ENCODE peak calls at places on chromosomes 1 and 21, in four cellular contexts. D is breast epithelium, E is A549, O is heart left ventricle. Z is an unnamed sample.

GRCh38 chr1:218994615-218995014 is 179.1 kb upstream of the LYPLAL1 start:
- DNase-seq in E (no peak), O (no peak), D (no peak), Z (no peak)

GRCh38 chr1:15347182-15347581 is 62.5 kb upstream of the EFHD2 start:
- DNase-seq in D (no peak), O (no peak), E (no peak), Z (no peak)

GRCh38 chr1:174021611-174022079 is 512 bp downstream of the RC3H1 start:
- DNase-seq in O (peak), E (no peak), D (peak), Z (no peak)

GRCh38 chr1:23097316-23097715 is 71.3 kb downstream of the LUZP1 start:
- DNase-seq in E (no peak), D (no peak), O (no peak), Z (no peak)

GRCh38 chr1:225847610-225848009 is 34.6 kb downstream of the TMEM63A start:
- DNase-seq in E (no peak), O (no peak), D (no peak), Z (no peak)

GRCh38 chr1:247386217-247386616 is 29.8 kb upstream of the NLRP3 start:
- DNase-seq in D (no peak), E (no peak), O (no peak), Z (no peak)

GRCh38 chr1:192907545-192908243 is 98.9 kb downstream of the RGS2 start:
- DNase-seq in O (no peak), D (no peak), E (no peak), Z (no peak)

GRCh38 chr21:45140346-45140940 is 66.1 kb downstream of the ADARB1 start:
- DNase-seq in E (peak), O (peak), D (peak), Z (peak)

GRCh38 chr1:6899141-6899540 is 113.9 kb downstream of the CAMTA1 start:
- DNase-seq in D (no peak), E (no peak), O (no peak), Z (no peak)

GRCh38 chr1:119160851-119161250 is 20.4 kb upstream of the WARS2 start:
- DNase-seq in O (no peak), E (no peak), D (no peak), Z (no peak)

GRCh38 chr1:233723387-233723786 is 109.5 kb downstream of the KCNK1 start:
- DNase-seq in O (no peak), E (no peak), D (no peak), Z (no peak)

DNA sequence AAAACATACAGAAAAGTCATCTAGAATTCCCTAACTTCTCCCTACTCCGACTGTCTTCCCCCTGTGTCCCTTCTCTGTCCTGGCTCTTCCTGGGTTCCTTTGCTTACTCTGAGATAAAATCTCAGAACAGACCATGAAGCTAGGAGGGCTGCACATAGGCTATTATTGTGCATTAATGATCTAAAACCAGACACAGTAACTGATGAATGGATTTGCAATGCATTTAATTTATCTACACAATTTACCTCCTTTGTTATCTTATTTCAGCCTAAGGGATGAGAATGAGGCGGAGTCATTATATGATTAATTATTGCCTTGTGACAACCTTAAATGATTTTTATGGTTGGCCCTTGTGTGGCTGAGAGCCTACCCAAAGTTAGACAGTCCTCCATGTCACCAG is 14.5 kb downstream of the RHOU start:
- DNase-seq in E (no peak), O (no peak), D (no peak), Z (no peak)
- H3K4me3 ChIP-seq in E (no peak), O (no peak), D (no peak), Z (no peak)

GRCh38 chr1:45375104-45376090 is 35.2 kb upstream of the MUTYH start:
- DNase-seq in O (no peak), E (no peak), D (no peak), Z (no peak)
- TF ChIP-seq CTCF in O (no peak), E (no peak), D (no peak), Z (no peak)

GRCh38 chr1:154466136-154466665 is 35.8 kb upstream of the TDRD10 start:
- DNase-seq in E (no peak), D (no peak), O (no peak), Z (no peak)
- H3K4me3 ChIP-seq in E (no peak), D (no peak), O (no peak), Z (no peak)

GRCh38 chr21:41847066-41847804 is 31.9 kb downstream of the PRDM15 start:
- DNase-seq in D (no peak), O (no peak), E (no peak), Z (no peak)
- TF ChIP-seq CTCF in D (no peak), O (no peak), E (no peak), Z (no peak)

DNA sequence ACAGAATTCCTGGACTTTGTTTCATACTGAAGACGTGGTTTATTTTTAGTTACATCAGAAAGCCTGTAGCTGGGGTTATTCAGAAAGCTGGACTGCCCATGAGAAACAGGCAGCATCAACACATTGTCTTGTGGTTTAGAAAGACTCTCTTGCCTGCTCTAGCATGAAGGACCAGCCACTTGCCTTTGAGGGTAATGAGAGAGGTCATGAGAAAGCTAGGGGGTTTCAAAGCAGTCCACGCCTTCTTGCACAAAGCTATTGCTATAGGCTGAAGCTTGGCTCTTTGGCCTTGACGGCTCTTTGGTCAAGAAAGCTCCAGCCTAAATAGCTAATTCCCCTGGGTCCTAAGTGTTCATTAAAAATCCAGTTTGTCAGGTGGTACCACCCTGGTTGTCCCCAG is 208.1 kb downstream of the PRDM2 start:
- DNase-seq in D (no peak), E (no peak), O (no peak), Z (no peak)
- H3K4me3 ChIP-seq in D (no peak), E (no peak), O (no peak), Z (no peak)

GRCh38 chr1:179955731-179956130 is 1.1 kb downstream of the CEP350 start:
- DNase-seq in D (no peak), E (no peak), O (no peak), Z (no peak)

GRCh38 chr1:179955318-179955638 is 668 bp downstream of the CEP350 start:
- DNase-seq in O (no peak), D (no peak), E (peak), Z (peak)

GRCh38 chr1:179952181-179952580 is 2.4 kb upstream of the CEP350 start:
- DNase-seq in D (no peak), O (no peak), E (no peak), Z (no peak)

GRCh38 chr1:179954494-179955317 is at the start of gene CEP350:
- DNase-seq in O (peak), E (peak), D (peak), Z (peak)

DNA sequence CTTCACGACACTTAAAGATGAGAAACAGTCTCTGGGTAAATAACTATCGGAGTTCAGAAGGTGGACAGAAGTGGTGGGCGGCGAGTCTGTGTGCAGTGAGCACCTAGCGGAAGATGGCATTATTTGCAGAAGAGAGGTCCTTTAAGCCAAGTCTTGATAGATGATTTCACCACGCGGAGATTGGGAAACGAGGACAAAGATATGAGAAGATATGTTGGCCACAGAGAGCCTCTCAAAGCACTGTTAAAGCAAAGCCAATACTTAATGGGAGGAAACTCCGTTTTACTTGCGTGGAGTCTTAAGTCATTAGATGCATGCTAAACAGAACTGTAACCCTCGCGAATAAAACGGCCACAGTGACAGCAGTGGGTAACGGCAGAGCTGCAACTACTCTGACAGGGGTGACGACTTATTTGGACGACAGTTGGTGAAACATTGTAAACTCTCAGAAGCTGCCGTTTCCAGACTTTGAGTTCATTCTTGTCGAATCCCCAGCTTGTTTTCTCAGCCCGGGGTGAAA is 576 bp upstream of the CEP350 start:
- DNase-seq in E (peak), O (no peak), D (no peak), Z (no peak)
- TF ChIP-seq CTCF in E (no peak), O (no peak), D (peak), Z (no peak)

GRCh38 chr1:148354284-148354869 is 128.7 kb downstream of the PPIAL4G start:
- DNase-seq in D (no peak), O (no peak), E (no peak), Z (no peak)
- H3K4me3 ChIP-seq in D (no peak), O (peak), E (no peak), Z (no peak)